ENCODE peak calls at places on chromosomes 1 and 21, in ten cellular contexts. One of them, this sample, is unnamed.

GRCh38 chr1:65979145-65979544 is 186.4 kb downstream of the PDE4B start:
- DNase-seq in AG04450: no peak
- DNase-seq in fibroblast of pulmonary artery: peak; percentile 82
- DNase-seq in aorta: no peak
- DNase-seq in SK-N-SH: no peak
- DNase-seq in breast epithelium: no peak
- DNase-seq in astrocyte of the spinal cord: peak; percentile 84
- DNase-seq in H7: no peak
- DNase-seq in fibroblast of lung: peak; percentile 84
- DNase-seq in lower lobe of right lung: no peak
- DNase-seq in this sample: peak; percentile 84

GRCh38 chr1:209199822-209200221 is 383.7 kb upstream of the CAMK1G start:
- DNase-seq in fibroblast of lung: no peak
- DNase-seq in astrocyte of the spinal cord: no peak
- DNase-seq in AG04450: no peak
- DNase-seq in lower lobe of right lung: no peak
- DNase-seq in H7: peak; percentile 77
- DNase-seq in aorta: no peak
- DNase-seq in SK-N-SH: no peak
- DNase-seq in fibroblast of pulmonary artery: no peak
- DNase-seq in breast epithelium: no peak
- DNase-seq in this sample: no peak

GRCh38 chr1:182087951-182088350 is 26.4 kb upstream of the ZNF648 start:
- DNase-seq in fibroblast of pulmonary artery: no peak
- DNase-seq in aorta: no peak
- DNase-seq in astrocyte of the spinal cord: no peak
- DNase-seq in lower lobe of right lung: no peak
- DNase-seq in AG04450: no peak
- DNase-seq in H7: no peak
- DNase-seq in breast epithelium: no peak
- DNase-seq in fibroblast of lung: no peak
- DNase-seq in SK-N-SH: no peak
- DNase-seq in this sample: no peak

GRCh38 chr1:61156576-61157239 is 74.3 kb downstream of the NFIA start:
- DNase-seq in aorta: no peak
- DNase-seq in astrocyte of the spinal cord: no peak
- DNase-seq in lower lobe of right lung: no peak
- DNase-seq in SK-N-SH: no peak
- DNase-seq in fibroblast of pulmonary artery: no peak
- DNase-seq in AG04450: no peak
- DNase-seq in H7: no peak
- DNase-seq in breast epithelium: no peak
- DNase-seq in fibroblast of lung: no peak
- DNase-seq in this sample: no peak

GRCh38 chr21:45352621-45353125 is 52.3 kb upstream of the COL18A1 start:
- DNase-seq in fibroblast of lung: no peak
- DNase-seq in AG04450: no peak
- DNase-seq in SK-N-SH: peak; percentile 69
- DNase-seq in aorta: no peak
- DNase-seq in lower lobe of right lung: peak; percentile 43
- DNase-seq in astrocyte of the spinal cord: no peak
- DNase-seq in breast epithelium: no peak
- DNase-seq in fibroblast of pulmonary artery: no peak
- DNase-seq in H7: peak; percentile 67
- DNase-seq in this sample: no peak

GRCh38 chr21:17526771-17527170 is 13.9 kb downstream of the CXADR start:
- DNase-seq in aorta: no peak
- DNase-seq in astrocyte of the spinal cord: no peak
- DNase-seq in lower lobe of right lung: no peak
- DNase-seq in fibroblast of pulmonary artery: peak; percentile 28
- DNase-seq in AG04450: no peak
- DNase-seq in H7: no peak
- DNase-seq in SK-N-SH: no peak
- DNase-seq in breast epithelium: no peak
- DNase-seq in fibroblast of lung: no peak
- DNase-seq in this sample: no peak

GRCh38 chr1:44587796-44588460 is 86.4 kb downstream of the TMEM53 start:
- DNase-seq in astrocyte of the spinal cord: no peak
- DNase-seq in breast epithelium: no peak
- DNase-seq in AG04450: no peak
- DNase-seq in H7: no peak
- DNase-seq in fibroblast of pulmonary artery: no peak
- DNase-seq in fibroblast of lung: no peak
- DNase-seq in aorta: no peak
- DNase-seq in lower lobe of right lung: no peak
- DNase-seq in SK-N-SH: no peak
- DNase-seq in this sample: no peak

GRCh38 chr21:42567861-42568260 is 54.2 kb downstream of the SLC37A1 start:
- DNase-seq in H7: no peak
- DNase-seq in aorta: peak; percentile 40
- DNase-seq in fibroblast of lung: no peak
- DNase-seq in lower lobe of right lung: peak; percentile 62
- DNase-seq in AG04450: no peak
- DNase-seq in astrocyte of the spinal cord: no peak
- DNase-seq in breast epithelium: peak; percentile 25
- DNase-seq in fibroblast of pulmonary artery: no peak
- DNase-seq in SK-N-SH: no peak
- DNase-seq in this sample: no peak

GRCh38 chr1:66464802-66465201 is 69.2 kb upstream of the SGIP1 start:
- DNase-seq in H7: no peak
- DNase-seq in fibroblast of lung: peak; percentile 90
- DNase-seq in aorta: no peak
- DNase-seq in fibroblast of pulmonary artery: peak; percentile 91
- DNase-seq in lower lobe of right lung: no peak
- DNase-seq in astrocyte of the spinal cord: peak; percentile 93
- DNase-seq in SK-N-SH: no peak
- DNase-seq in AG04450: peak; percentile 92
- DNase-seq in breast epithelium: no peak
- DNase-seq in this sample: peak; percentile 81

GRCh38 chr1:207064546-207064945 is 11.5 kb downstream of the PFKFB2 start:
- DNase-seq in aorta: no peak
- DNase-seq in fibroblast of pulmonary artery: no peak
- DNase-seq in breast epithelium: no peak
- DNase-seq in fibroblast of lung: no peak
- DNase-seq in SK-N-SH: no peak
- DNase-seq in lower lobe of right lung: peak; percentile 77
- DNase-seq in astrocyte of the spinal cord: no peak
- DNase-seq in H7: no peak
- DNase-seq in AG04450: no peak
- DNase-seq in this sample: no peak

GRCh38 chr1:159829822-159830455 is 3.3 kb downstream of the SLAMF8 start:
- DNase-seq in AG04450: peak; percentile 26
- DNase-seq in fibroblast of pulmonary artery: peak; percentile 42
- DNase-seq in SK-N-SH: no peak
- DNase-seq in breast epithelium: no peak
- DNase-seq in fibroblast of lung: peak; percentile 86
- DNase-seq in aorta: no peak
- DNase-seq in astrocyte of the spinal cord: peak; percentile 68
- DNase-seq in H7: no peak
- DNase-seq in lower lobe of right lung: no peak
- DNase-seq in this sample: peak; percentile 53

GRCh38 chr1:38551908-38552307 is 307.7 kb downstream of the RRAGC start:
- DNase-seq in astrocyte of the spinal cord: no peak
- DNase-seq in lower lobe of right lung: no peak
- DNase-seq in breast epithelium: no peak
- DNase-seq in fibroblast of lung: no peak
- DNase-seq in SK-N-SH: no peak
- DNase-seq in aorta: no peak
- DNase-seq in H7: no peak
- DNase-seq in fibroblast of pulmonary artery: no peak
- DNase-seq in AG04450: no peak
- DNase-seq in this sample: no peak

GRCh38 chr1:38546630-38547029 is 312.9 kb downstream of the RRAGC start:
- DNase-seq in H7: no peak
- DNase-seq in breast epithelium: no peak
- DNase-seq in SK-N-SH: no peak
- DNase-seq in astrocyte of the spinal cord: no peak
- DNase-seq in aorta: no peak
- DNase-seq in fibroblast of pulmonary artery: no peak
- DNase-seq in lower lobe of right lung: no peak
- DNase-seq in fibroblast of lung: peak; percentile 4
- DNase-seq in AG04450: no peak
- DNase-seq in this sample: no peak

GRCh38 chr1:38551318-38551717 is 308.3 kb downstream of the RRAGC start:
- DNase-seq in SK-N-SH: no peak
- DNase-seq in AG04450: no peak
- DNase-seq in fibroblast of lung: no peak
- DNase-seq in H7: no peak
- DNase-seq in fibroblast of pulmonary artery: no peak
- DNase-seq in aorta: no peak
- DNase-seq in breast epithelium: no peak
- DNase-seq in astrocyte of the spinal cord: no peak
- DNase-seq in lower lobe of right lung: no peak
- DNase-seq in this sample: no peak

GRCh38 chr1:38547346-38547745 is 312.2 kb downstream of the RRAGC start:
- DNase-seq in aorta: no peak
- DNase-seq in fibroblast of pulmonary artery: no peak
- DNase-seq in AG04450: no peak
- DNase-seq in astrocyte of the spinal cord: no peak
- DNase-seq in breast epithelium: no peak
- DNase-seq in H7: no peak
- DNase-seq in fibroblast of lung: peak; percentile 37
- DNase-seq in SK-N-SH: no peak
- DNase-seq in lower lobe of right lung: no peak
- DNase-seq in this sample: no peak

GRCh38 chr1:38549191-38549590 is 310.4 kb downstream of the RRAGC start:
- DNase-seq in lower lobe of right lung: no peak
- DNase-seq in AG04450: no peak
- DNase-seq in H7: no peak
- DNase-seq in fibroblast of pulmonary artery: no peak
- DNase-seq in aorta: no peak
- DNase-seq in breast epithelium: no peak
- DNase-seq in SK-N-SH: no peak
- DNase-seq in fibroblast of lung: no peak
- DNase-seq in astrocyte of the spinal cord: no peak
- DNase-seq in this sample: no peak
- H3K4me3 ChIP-seq in lower lobe of right lung: no peak overlapping the region
- H3K4me3 ChIP-seq in AG04450: no peak overlapping the region
- H3K4me3 ChIP-seq in H7: no peak overlapping the region
- H3K4me3 ChIP-seq in fibroblast of pulmonary artery: no peak overlapping the region
- H3K4me3 ChIP-seq in aorta: no peak overlapping the region
- H3K4me3 ChIP-seq in breast epithelium: no peak overlapping the region
- H3K4me3 ChIP-seq in SK-N-SH: no peak overlapping the region
- H3K4me3 ChIP-seq in fibroblast of lung: no peak overlapping the region
- H3K4me3 ChIP-seq in astrocyte of the spinal cord: no peak overlapping the region
- H3K4me3 ChIP-seq in this sample: no peak overlapping the region

GRCh38 chr21:37423103-37423502 is 56.5 kb downstream of the DYRK1A start:
- DNase-seq in fibroblast of pulmonary artery: no peak
- DNase-seq in AG04450: no peak
- DNase-seq in aorta: no peak
- DNase-seq in H7: no peak
- DNase-seq in SK-N-SH: no peak
- DNase-seq in fibroblast of lung: no peak
- DNase-seq in lower lobe of right lung: no peak
- DNase-seq in breast epithelium: no peak
- DNase-seq in astrocyte of the spinal cord: no peak
- DNase-seq in this sample: no peak

GRCh38 chr21:37424987-37425386 is 58.4 kb downstream of the DYRK1A start:
- DNase-seq in lower lobe of right lung: no peak
- DNase-seq in astrocyte of the spinal cord: no peak
- DNase-seq in H7: no peak
- DNase-seq in breast epithelium: no peak
- DNase-seq in fibroblast of pulmonary artery: no peak
- DNase-seq in AG04450: no peak
- DNase-seq in SK-N-SH: no peak
- DNase-seq in aorta: no peak
- DNase-seq in fibroblast of lung: no peak
- DNase-seq in this sample: no peak

GRCh38 chr21:37427221-37427620 is 60.6 kb downstream of the DYRK1A start:
- DNase-seq in lower lobe of right lung: no peak
- DNase-seq in breast epithelium: no peak
- DNase-seq in AG04450: no peak
- DNase-seq in astrocyte of the spinal cord: no peak
- DNase-seq in fibroblast of lung: no peak
- DNase-seq in H7: no peak
- DNase-seq in aorta: no peak
- DNase-seq in SK-N-SH: no peak
- DNase-seq in fibroblast of pulmonary artery: no peak
- DNase-seq in this sample: no peak

GRCh38 chr21:37422382-37422781 is 55.8 kb downstream of the DYRK1A start:
- DNase-seq in fibroblast of pulmonary artery: no peak
- DNase-seq in lower lobe of right lung: no peak
- DNase-seq in H7: no peak
- DNase-seq in fibroblast of lung: no peak
- DNase-seq in breast epithelium: no peak
- DNase-seq in astrocyte of the spinal cord: no peak
- DNase-seq in SK-N-SH: no peak
- DNase-seq in AG04450: no peak
- DNase-seq in aorta: no peak
- DNase-seq in this sample: no peak

GRCh38 chr21:37425684-37426083 is 59.1 kb downstream of the DYRK1A start:
- DNase-seq in fibroblast of pulmonary artery: no peak
- DNase-seq in fibroblast of lung: no peak
- DNase-seq in astrocyte of the spinal cord: no peak
- DNase-seq in lower lobe of right lung: no peak
- DNase-seq in SK-N-SH: no peak
- DNase-seq in H7: no peak
- DNase-seq in AG04450: no peak
- DNase-seq in breast epithelium: no peak
- DNase-seq in aorta: no peak
- DNase-seq in this sample: no peak
- H3K4me3 ChIP-seq in fibroblast of pulmonary artery: no peak overlapping the region
- H3K4me3 ChIP-seq in fibroblast of lung: no peak overlapping the region
- H3K4me3 ChIP-seq in astrocyte of the spinal cord: no peak overlapping the region
- H3K4me3 ChIP-seq in lower lobe of right lung: no peak overlapping the region
- H3K4me3 ChIP-seq in SK-N-SH: no peak overlapping the region
- H3K4me3 ChIP-seq in H7: no peak overlapping the region
- H3K4me3 ChIP-seq in AG04450: no peak overlapping the region
- H3K4me3 ChIP-seq in breast epithelium: no peak overlapping the region
- H3K4me3 ChIP-seq in aorta: no peak overlapping the region
- H3K4me3 ChIP-seq in this sample: no peak overlapping the region

GRCh38 chr1:16727190-16728111 is 12.9 kb upstream of the RNU1-4 start:
- DNase-seq in fibroblast of lung: no peak
- DNase-seq in breast epithelium: peak; percentile 60
- DNase-seq in H7: peak; percentile 92
- DNase-seq in SK-N-SH: peak; percentile 29
- DNase-seq in AG04450: no peak
- DNase-seq in astrocyte of the spinal cord: peak; percentile 30
- DNase-seq in aorta: peak; percentile 88
- DNase-seq in fibroblast of pulmonary artery: peak; percentile 13
- DNase-seq in lower lobe of right lung: no peak
- DNase-seq in this sample: peak; percentile 82
- H3K4me3 ChIP-seq in fibroblast of lung: no peak overlapping the region
- H3K4me3 ChIP-seq in breast epithelium: no peak overlapping the region
- H3K4me3 ChIP-seq in H7: no peak overlapping the region
- H3K4me3 ChIP-seq in SK-N-SH: no peak overlapping the region
- H3K4me3 ChIP-seq in AG04450: no peak overlapping the region
- H3K4me3 ChIP-seq in astrocyte of the spinal cord: no peak overlapping the region
- H3K4me3 ChIP-seq in aorta: no peak overlapping the region
- H3K4me3 ChIP-seq in fibroblast of pulmonary artery: no peak overlapping the region
- H3K4me3 ChIP-seq in lower lobe of right lung: no peak overlapping the region
- H3K4me3 ChIP-seq in this sample: no peak overlapping the region

DNA sequence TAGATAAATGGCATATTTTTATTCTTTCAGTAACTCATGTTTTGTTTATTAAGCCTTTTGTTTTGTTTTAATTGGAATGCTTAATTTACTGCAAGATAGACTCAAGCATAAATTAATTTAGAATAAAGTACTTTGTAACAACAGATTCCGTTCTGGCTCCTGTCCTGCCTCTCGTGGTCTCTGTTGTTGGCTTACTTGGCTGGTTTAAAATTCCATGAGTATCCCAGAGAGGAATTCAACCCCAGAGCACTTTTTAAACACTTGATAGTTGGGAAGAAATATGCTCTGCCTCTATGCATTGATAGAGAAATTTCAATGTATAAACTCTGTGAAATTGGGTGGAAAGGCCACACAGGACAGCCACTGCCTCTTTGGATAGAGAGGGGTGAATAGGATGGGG is 89.7 kb downstream of the ATP5PO start:
- DNase-seq in H7: no peak
- DNase-seq in AG04450: peak; percentile 24
- DNase-seq in SK-N-SH: no peak
- DNase-seq in aorta: no peak
- DNase-seq in fibroblast of lung: peak; percentile 67
- DNase-seq in fibroblast of pulmonary artery: peak; percentile 34
- DNase-seq in breast epithelium: no peak
- DNase-seq in lower lobe of right lung: no peak
- DNase-seq in astrocyte of the spinal cord: peak; percentile 73
- DNase-seq in this sample: peak; percentile 18
- H3K4me3 ChIP-seq in H7: no peak overlapping the region
- H3K4me3 ChIP-seq in AG04450: no peak overlapping the region
- H3K4me3 ChIP-seq in SK-N-SH: no peak overlapping the region
- H3K4me3 ChIP-seq in aorta: no peak overlapping the region
- H3K4me3 ChIP-seq in fibroblast of lung: no peak overlapping the region
- H3K4me3 ChIP-seq in fibroblast of pulmonary artery: no peak overlapping the region
- H3K4me3 ChIP-seq in breast epithelium: no peak overlapping the region
- H3K4me3 ChIP-seq in lower lobe of right lung: no peak overlapping the region
- H3K4me3 ChIP-seq in astrocyte of the spinal cord: no peak overlapping the region
- H3K4me3 ChIP-seq in this sample: no peak overlapping the region

This sample was measured in cardiac fibroblast.